ENCODE peak calls at places on chromosomes 3 and 15, in four cellular contexts. V is mesenchymal stem cell, H is pancreas, B is tibial nerve. L is an unnamed sample. For H3K4me1, the result is how much of the 10 kb centered on the place peaks cover.

GRCh38 chr3:156303316-156303715 is 182.9 kb downstream of the KCNAB1 start:
- DNase-seq in H (no peak), B (no peak), V (no peak), L (no peak)

GRCh38 chr3:11642455-11643162 is 1.1 kb downstream of the VGLL4 start:
- DNase-seq in V (peak), B (peak), H (peak), L (peak)

GRCh38 chr3:63795438-63795837 is 23.7 kb upstream of the C3orf49 start:
- DNase-seq in B (no peak), H (no peak), V (no peak), L (no peak)

GRCh38 chr3:39147711-39148115 is 5.7 kb downstream of the CSRNP1 start:
- DNase-seq in B (no peak), V (no peak), H (no peak), L (peak)

GRCh38 chr3:111087924-111088469 is 16.4 kb downstream of the NECTIN3 start:
- DNase-seq in H (no peak), V (no peak), B (no peak), L (no peak)

GRCh38 chr3:30523366-30523765 is 83.0 kb upstream of the TGFBR2 start:
- DNase-seq in B (no peak), H (no peak), V (no peak), L (no peak)

GRCh38 chr3:151085227-151085888 is at the start of gene MED12L:
- DNase-seq in V (peak), B (no peak), H (peak), L (peak)

GRCh38 chr3:157204880-157205279 is 44.9 kb upstream of the CCNL1 start:
- DNase-seq in V (no peak), H (no peak), B (no peak), L (no peak)

GRCh38 chr15:83598031-83598430 is 55.9 kb upstream of the ADAMTSL3 start:
- DNase-seq in B (no peak), V (no peak), H (no peak), L (no peak)

GRCh38 chr15:91611924-91612323 is 241.6 kb upstream of the SLCO3A1 start:
- DNase-seq in V (no peak), H (no peak), B (no peak), L (no peak)
- H3K27ac ChIP-seq in V (no peak), H (no peak), B (no peak), L (no peak)

DNA sequence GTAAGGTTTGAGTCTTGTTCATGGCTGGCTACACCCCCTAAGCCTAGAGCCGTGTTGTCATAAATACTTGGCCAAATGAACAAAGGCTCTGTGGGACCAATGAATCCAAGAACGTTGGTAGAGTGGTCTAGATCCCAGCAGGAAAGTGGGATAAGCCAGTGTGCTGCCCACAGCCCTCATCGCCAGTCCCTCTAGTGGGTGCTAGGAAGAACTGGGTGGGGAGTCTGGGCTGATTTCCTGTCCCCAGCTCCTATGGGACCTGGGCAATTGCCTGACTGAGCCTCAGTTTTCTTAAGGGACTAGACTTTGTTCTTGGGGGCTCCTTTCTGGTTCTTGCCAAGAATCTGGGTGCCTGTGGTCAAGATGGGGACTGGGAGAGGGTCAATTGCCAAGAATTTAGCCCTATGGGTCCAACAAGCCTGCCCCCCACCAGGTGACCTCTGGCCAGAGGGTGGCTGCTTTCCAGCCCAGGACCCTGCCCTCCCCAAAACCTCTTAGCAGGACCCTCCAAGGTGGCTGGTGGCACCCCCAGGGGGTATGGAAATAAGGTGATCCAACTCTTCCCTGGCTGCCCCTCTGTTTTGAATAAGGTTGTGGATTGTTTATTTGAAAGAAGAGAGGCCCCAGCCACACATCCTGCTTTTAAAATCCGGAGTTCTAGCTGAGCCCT is 42.7 kb downstream of the SMAD6 start:
- DNase-seq in V (no peak), H (no peak), B (no peak), L (no peak)
- H3K4me1 ChIP-seq in V (under half), H (under half), B (half or more), L (under half)

GRCh38 chr3:125051715-125052581 is 3.8 kb downstream of the HEG1 start:
- DNase-seq in V (peak), H (no peak), B (peak), L (peak)
- H3K4me3 ChIP-seq in V (peak), H (no peak), B (peak), L (peak)

GRCh38 chr3:58630081-58630709 is 36.4 kb downstream of the FAM3D start:
- DNase-seq in B (peak), H (peak), V (peak), L (peak)
- H3K27ac ChIP-seq in B (peak), H (no peak), V (no peak), L (no peak)

GRCh38 chr3:149494759-149495580 is 20.5 kb downstream of the TM4SF4 start:
- DNase-seq in B (no peak), V (peak), H (no peak), L (no peak)
- H3K4me1 ChIP-seq in B (under half), V (under half), H (under half), L (under half)

L was measured in CD4-positive, alpha-beta memory T cell.